ENCODE peak calls at places on chromosomes 7 and 10, in ten cellular contexts. Y is upper lobe of right lung, V is adrenal gland, M is glutamatergic neuron, F is upper lobe of left lung, O is mesothelial cell of epicardium, B is IMR-90, A is astrocyte of the cerebellum, C is cardiac muscle cell, R is HCT116. K is an unnamed sample.

GRCh38 chr10:68666280-68666760 is 54.7 kb upstream of the CCAR1 start:
- DNase-seq in B (peak; percentile 95), C (no peak), R (no peak), Y (no peak), M (no peak), V (no peak), F (no peak), O (no peak), A (peak; percentile 85), K (no peak)

GRCh38 chr7:55477781-55478374 is 94.4 kb downstream of the VOPP1 start:
- DNase-seq in B (peak; percentile 96), A (peak; percentile 92), V (no peak), Y (no peak), C (no peak), O (no peak), M (no peak), R (no peak), F (no peak), K (no peak)

GRCh38 chr10:96390460-96390864 is 31.7 kb upstream of the OPALIN start:
- DNase-seq in M (no peak), R (no peak), O (no peak), B (no peak), V (peak; percentile 60), C (no peak), A (no peak), Y (no peak), F (no peak), K (no peak)

GRCh38 chr7:140544278-140544896 is 65.1 kb upstream of the MKRN1 start:
- DNase-seq in O (no peak), M (no peak), C (no peak), F (no peak), B (no peak), Y (no peak), V (no peak), A (no peak), R (no peak), K (no peak)

GRCh38 chr10:9579110-9579705 is 1438.5 kb upstream of the CELF2 start:
- DNase-seq in M (no peak), B (peak; percentile 80), A (no peak), C (no peak), Y (no peak), O (no peak), R (no peak), F (no peak), V (no peak), K (no peak)

GRCh38 chr7:27277628-27278027 is 35.0 kb downstream of the EVX1 start:
- DNase-seq in F (no peak), R (peak; percentile 29), A (no peak), Y (no peak), B (peak; percentile 1), O (no peak), M (no peak), V (peak; percentile 90), C (peak; percentile 18), K (peak; percentile 64)

GRCh38 chr10:106089855-106090254 is 1074.7 kb downstream of the SORCS1 start:
- DNase-seq in R (no peak), M (no peak), O (no peak), V (no peak), B (no peak), F (no peak), Y (no peak), C (no peak), A (no peak), K (no peak)

GRCh38 chr7:36019966-36020365 is 133.1 kb upstream of the EEPD1 start:
- DNase-seq in B (no peak), R (no peak), A (no peak), F (no peak), Y (no peak), C (no peak), V (no peak), M (no peak), O (no peak), K (no peak)

GRCh38 chr10:28503114-28503513 is 29.8 kb upstream of the WAC start:
- DNase-seq in O (no peak), B (no peak), A (peak; percentile 51), F (no peak), C (no peak), M (no peak), R (peak; percentile 27), V (no peak), Y (no peak), K (peak; percentile 16)

GRCh38 chr7:71559214-71559613 is 427.3 kb downstream of the GALNT17 start:
- DNase-seq in C (no peak), B (no peak), O (no peak), F (no peak), Y (no peak), A (no peak), V (no peak), M (no peak), R (no peak), K (no peak)

GRCh38 chr10:79274279-79275104 is 72.8 kb upstream of the PPIF start:
- DNase-seq in O (no peak), C (peak; percentile 35), M (peak; percentile 68), A (no peak), F (peak; percentile 86), Y (peak; percentile 86), R (no peak), V (peak; percentile 90), B (no peak), K (no peak)

GRCh38 chr7:106936236-106936635 is 71.2 kb downstream of the PIK3CG start:
- DNase-seq in M (no peak), V (no peak), O (no peak), F (no peak), R (no peak), A (no peak), Y (no peak), C (no peak), B (no peak), K (no peak)

GRCh38 chr10:70296406-70296899 is 12.6 kb upstream of the NPFFR1 start:
- DNase-seq in F (peak; percentile 93), B (peak; percentile 89), O (no peak), Y (peak; percentile 90), R (peak; percentile 44), V (peak; percentile 92), M (no peak), C (no peak), A (peak; percentile 62), K (peak; percentile 29)

GRCh38 chr7:65438593-65438992 is 64.9 kb downstream of the ZNF92 start:
- DNase-seq in V (peak; percentile 63), C (no peak), A (peak; percentile 78), Y (no peak), F (no peak), B (peak; percentile 88), M (no peak), O (no peak), R (peak; percentile 32), K (no peak)

GRCh38 chr7:155797262-155798250 is 14.7 kb downstream of the SHH start:
- DNase-seq in O (no peak), R (no peak), B (no peak), F (no peak), M (no peak), Y (no peak), A (no peak), V (no peak), C (no peak), K (no peak)

GRCh38 chr10:25159591-25159990 is 15.2 kb upstream of the GPR158 start:
- DNase-seq in V (no peak), Y (no peak), B (no peak), C (no peak), A (no peak), O (no peak), M (no peak), F (no peak), R (no peak), K (no peak)
- TF ChIP-seq CTCF in V (no peak), Y (no peak), B (no peak), C (no peak), A (no peak), O (no peak), M (no peak), F (no peak), R (no peak), K (no peak)

DNA sequence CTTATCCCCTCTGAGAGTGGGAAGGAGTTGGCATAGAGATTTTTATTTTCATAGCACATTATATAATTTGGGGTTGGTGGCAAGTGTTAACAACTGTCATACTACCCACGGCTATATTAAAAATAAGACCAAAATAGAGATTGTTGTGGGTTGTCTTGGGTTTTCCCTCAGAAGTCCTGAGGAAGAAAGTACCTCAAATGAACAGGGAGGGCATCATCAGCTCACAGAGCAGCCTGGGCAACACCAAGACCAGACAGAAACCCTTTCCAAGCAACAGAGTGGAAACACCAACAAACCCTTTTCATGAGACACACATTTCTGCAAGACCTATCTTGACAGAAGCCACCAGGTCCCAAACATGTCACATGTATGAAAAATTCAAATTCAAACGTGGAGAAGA is 121.2 kb downstream of the GLI3 start:
- DNase-seq in A (no peak), V (no peak), Y (no peak), C (no peak), O (no peak), F (no peak), R (no peak), B (no peak), M (no peak), K (no peak)
- TF ChIP-seq CTCF in A (peak; percentile 5), V (no peak), Y (no peak), C (no peak), O (no peak), F (no peak), R (no peak), B (no peak), M (no peak), K (no peak)

DNA sequence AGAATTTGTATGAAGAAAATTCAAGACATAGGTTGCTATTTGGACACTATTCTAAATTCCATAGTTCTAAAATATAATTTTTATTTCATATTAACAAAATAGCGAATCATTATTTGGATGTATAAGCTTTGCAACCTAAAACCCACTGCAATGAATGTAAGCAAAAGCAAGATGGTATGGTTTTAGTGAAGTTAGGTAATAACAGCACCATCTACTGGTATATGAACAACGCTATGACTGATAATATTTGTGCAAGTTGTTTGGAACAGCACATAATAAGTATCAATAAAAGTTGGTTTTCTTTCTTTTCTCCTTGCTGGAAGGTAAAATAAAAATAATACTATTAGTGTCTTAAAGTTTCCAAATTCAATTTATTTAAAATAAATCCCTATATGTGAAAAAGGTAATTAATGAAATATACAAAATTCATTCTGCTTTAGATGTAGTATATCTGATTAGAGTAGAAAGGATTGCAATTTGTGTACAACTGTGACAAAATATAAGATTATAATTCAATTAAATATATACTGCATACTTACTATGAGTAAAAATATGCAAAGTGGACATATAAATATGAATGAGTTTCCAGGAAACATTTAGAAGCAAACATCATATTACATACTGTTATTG is 79.0 kb upstream of the LSM8 start:
- DNase-seq in R (peak; percentile 15), M (no peak), V (no peak), Y (no peak), A (peak; percentile 19), C (peak; percentile 27), O (no peak), F (no peak), B (peak; percentile 40), K (no peak)
- TF ChIP-seq CTCF in R (peak; percentile 58), M (no peak), V (peak; percentile 50), Y (peak; percentile 56), A (peak; percentile 22), C (peak; percentile 35), O (peak; percentile 15), F (no peak), B (peak; percentile 58), K (no peak)

DNA sequence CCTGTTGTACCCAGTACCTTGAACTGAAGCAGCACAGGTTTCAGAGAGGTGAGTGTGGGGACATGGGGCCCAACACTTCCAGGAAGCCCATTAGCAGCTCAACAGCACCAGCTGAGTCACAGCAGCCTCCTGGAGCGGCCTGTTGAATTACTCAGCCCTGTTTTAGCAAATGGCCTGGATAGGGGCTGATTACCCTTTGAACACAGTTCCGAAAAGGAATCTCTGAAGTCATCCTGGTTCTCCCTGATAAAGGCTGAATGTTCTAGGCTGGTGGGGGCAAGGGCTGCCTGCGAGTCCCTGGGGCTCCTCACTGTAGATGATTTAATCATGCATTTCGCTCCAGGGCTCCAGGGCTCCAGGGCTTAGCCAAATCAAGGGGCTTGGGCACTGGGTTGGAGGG is 287.5 kb downstream of the GRID1 start:
- DNase-seq in F (no peak), A (no peak), M (no peak), V (no peak), R (peak; percentile 66), C (no peak), O (peak; percentile 19), Y (no peak), B (no peak), K (peak; percentile 10)
- TF ChIP-seq CTCF in F (no peak), A (no peak), M (no peak), V (no peak), R (no peak), C (no peak), O (no peak), Y (no peak), B (no peak), K (no peak)

K was measured in Calu3.